ENCODE peak calls at places on chromosomes 13 and 19, in five cellular contexts. J is IMR-90, G is mesendoderm, Y is H9, A is H1. Q is an unnamed sample.

GRCh38 chr19:50330365-50331078 is 1.3 kb upstream of the KCNC3 start:
- DNase-seq in J (peak), G (peak), Y (peak), A (peak), Q (peak)

GRCh38 chr13:59269476-59269875 is 894.3 kb downstream of the DIAPH3 start:
- DNase-seq in J (peak), G (peak), Y (no peak), A (no peak), Q (no peak)

GRCh38 chr19:8488351-8488750 is 14.1 kb downstream of the PRAM1 start:
- DNase-seq in J (no peak), G (no peak), Y (no peak), A (no peak), Q (peak)

GRCh38 chr13:99311137-99311536 is 3.9 kb upstream of the GPR183 start:
- DNase-seq in J (peak), G (peak), Y (peak), A (no peak), Q (no peak)

GRCh38 chr19:38055040-38055439 is 148.0 kb downstream of the SIPA1L3 start:
- DNase-seq in J (no peak), G (peak), Y (no peak), A (peak), Q (no peak)

GRCh38 chr13:33624740-33625139 is 193.2 kb upstream of the RFC3 start:
- DNase-seq in J (no peak), G (no peak), Y (no peak), A (no peak), Q (no peak)

GRCh38 chr19:40523322-40524047 is 53.2 kb upstream of the SHKBP1 start:
- DNase-seq in J (peak), G (peak), Y (peak), A (peak), Q (peak)

GRCh38 chr13:19862511-19863313 is 737 bp downstream of the ZMYM5 start:
- DNase-seq in J (peak), G (peak), Y (peak), A (peak), Q (peak)

GRCh38 chr13:46748300-46748699 is 48.7 kb downstream of the ESD start:
- DNase-seq in J (no peak), G (peak), Y (no peak), A (no peak), Q (no peak)

GRCh38 chr13:45367358-45367757 is 26.4 kb upstream of the TPT1 start:
- DNase-seq in J (peak), G (peak), Y (peak), A (no peak), Q (no peak)

GRCh38 chr13:40564342-40564997 is 102.0 kb downstream of the FOXO1 start:
- DNase-seq in J (no peak), G (no peak), Y (no peak), A (no peak), Q (no peak)

GRCh38 chr19:45439569-45440258 is 16.0 kb upstream of the ERCC1 start:
- DNase-seq in J (peak), G (peak), Y (peak), A (peak), Q (no peak)
- H3K4ac ChIP-seq in J (peak), G (no peak), Y (no peak), A (no peak), Q (no peak)

DNA sequence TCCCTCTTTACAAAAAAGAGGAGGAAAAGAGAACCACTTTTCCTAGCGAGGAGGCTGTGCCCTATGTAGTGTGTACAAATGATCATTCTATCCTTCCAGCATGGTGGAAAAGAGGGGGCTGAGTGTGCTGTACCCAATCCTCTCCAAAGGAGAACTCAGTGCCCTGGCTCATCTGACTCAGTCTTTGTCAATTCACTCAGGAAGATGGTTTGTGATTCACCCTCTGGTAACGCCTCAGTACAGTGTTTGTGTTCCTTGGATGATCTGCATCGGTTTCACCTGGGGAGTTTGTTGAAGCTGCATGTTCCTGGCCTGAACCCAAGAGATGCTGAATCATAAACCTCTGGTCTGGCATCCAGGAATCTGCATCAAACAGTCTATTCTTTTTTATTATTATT is 18.3 kb upstream of the ENOX1 start:
- DNase-seq in J (peak), G (peak), Y (no peak), A (no peak), Q (no peak)
- H3K4ac ChIP-seq in J (peak), G (peak), Y (no peak), A (no peak), Q (no peak)

DNA sequence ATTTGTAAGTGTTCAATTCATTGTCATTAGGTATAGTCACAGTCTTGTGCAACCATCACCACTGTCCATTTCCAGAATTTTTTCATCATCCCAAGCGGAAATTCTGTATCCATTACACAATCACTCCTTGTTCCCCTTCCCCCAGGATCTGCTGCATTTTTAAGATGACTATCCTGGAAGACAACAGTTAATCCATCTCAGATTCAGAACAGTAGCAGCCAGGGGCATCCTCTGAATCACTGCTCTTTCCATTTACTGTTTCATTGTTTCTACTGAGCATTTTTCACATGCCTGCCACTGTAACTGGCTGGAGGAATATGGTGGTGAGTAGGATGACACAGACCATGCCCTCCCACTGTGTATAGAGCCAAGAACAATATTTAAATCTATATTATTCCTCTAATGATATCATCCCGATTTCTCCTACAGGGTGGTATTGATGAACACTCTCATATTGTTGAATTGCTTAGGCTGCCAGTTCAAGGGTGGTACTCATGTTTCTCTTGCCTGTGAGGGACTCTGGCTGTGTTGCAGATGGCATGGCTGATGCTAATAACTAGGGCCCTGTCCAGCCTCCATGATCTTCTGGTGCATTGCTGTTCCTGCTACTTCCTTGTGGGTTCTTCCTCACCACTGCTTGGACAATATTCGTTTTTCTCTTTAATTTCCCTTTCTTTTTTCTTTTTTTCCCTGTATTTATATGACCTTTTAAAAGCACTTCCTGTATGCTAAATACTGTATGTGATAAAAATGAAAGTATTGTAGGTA is 59.0 kb downstream of the WDFY2 start:
- DNase-seq in J (peak), G (peak), Y (no peak), A (no peak), Q (no peak)
- H3K4ac ChIP-seq in J (peak), G (no peak), Y (no peak), A (no peak), Q (no peak)

GRCh38 chr19:1855040-1855827 is 7.0 kb upstream of the REXO1 start:
- DNase-seq in J (peak), G (peak), Y (peak), A (peak), Q (peak)
- H3K4ac ChIP-seq in J (peak), G (peak), Y (no peak), A (peak), Q (no peak)

DNA sequence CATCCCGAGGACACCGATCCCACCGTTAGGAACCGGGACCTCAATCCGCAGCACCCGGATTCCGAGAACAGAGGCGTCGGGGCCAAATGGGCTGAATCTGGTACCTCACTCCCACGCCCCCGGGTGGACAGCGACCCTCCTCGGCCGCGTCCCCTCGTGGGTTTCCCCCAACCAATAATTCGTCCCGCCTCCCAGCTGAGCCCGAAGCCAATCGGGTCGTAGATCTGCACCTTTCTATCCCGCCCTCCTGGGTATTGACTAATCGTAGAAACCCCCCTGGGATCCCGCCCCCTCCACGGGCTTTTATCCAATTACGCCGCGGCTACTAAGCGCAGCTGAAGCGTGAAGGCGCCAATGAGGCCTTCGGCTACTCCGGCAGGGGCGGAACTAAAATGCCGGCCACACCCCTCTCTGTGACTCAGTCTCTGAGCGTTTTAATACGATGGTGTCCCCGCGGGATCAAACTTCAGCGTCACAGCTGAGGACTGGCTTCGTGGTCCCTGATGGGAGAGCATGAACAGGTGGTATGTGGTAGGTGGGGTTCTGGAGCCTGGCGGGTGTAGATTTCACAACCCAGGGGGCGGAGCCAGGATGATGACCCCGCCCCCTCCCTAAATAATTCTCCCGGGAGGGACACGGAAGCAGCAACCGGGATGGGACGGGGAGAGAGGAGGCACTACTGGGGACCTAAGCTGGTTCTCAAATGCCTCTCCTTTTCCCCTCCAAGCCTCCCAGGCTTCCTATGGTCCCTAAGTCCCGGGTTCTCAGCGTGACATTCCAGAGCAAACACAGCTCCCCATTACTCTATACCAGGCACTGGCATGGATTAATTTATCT is at the start of the genes CCDC159 and TMEM205:
- DNase-seq in J (peak), G (peak), Y (peak), A (peak), Q (peak)
- H3K4ac ChIP-seq in J (peak), G (no peak), Y (no peak), A (no peak), Q (no peak)

GRCh38 chr13:110714798-110715394 is 1.4 kb downstream of the ING1 start:
- DNase-seq in J (peak), G (peak), Y (peak), A (peak), Q (peak)

GRCh38 chr13:110713981-110714797 is 689 bp downstream of the ING1 start:
- DNase-seq in J (peak), G (peak), Y (peak), A (peak), Q (peak)

GRCh38 chr13:110715395-110716234 is 2.1 kb downstream of the ING1 start:
- DNase-seq in J (peak), G (peak), Y (peak), A (peak), Q (peak)

GRCh38 chr13:110713642-110713952 is at the start of gene ING1:
- DNase-seq in J (no peak), G (no peak), Y (no peak), A (no peak), Q (no peak)

DNA sequence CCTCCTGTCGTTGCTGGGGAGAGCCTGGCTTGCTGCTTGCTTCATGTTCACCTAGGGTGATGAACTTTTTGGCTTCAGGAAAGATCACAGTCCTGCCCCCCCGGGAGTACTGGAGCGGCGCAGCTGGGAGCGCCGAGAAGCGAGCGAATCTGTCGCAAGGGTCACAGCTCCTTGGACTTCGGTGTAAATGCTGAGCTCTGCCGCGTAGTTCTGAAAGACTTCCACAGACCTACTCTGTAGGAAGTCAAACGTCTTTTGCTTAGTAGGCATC is 2.7 kb downstream of the ING1 start:
- DNase-seq in J (no peak), G (peak), Y (no peak), A (no peak), Q (no peak)
- H3K4ac ChIP-seq in J (peak), G (no peak), Y (no peak), A (no peak), Q (no peak)

GRCh38 chr19:5006201-5006600 is 37.3 kb downstream of the KDM4B start:
- DNase-seq in J (peak), G (peak), Y (no peak), A (no peak), Q (no peak)

GRCh38 chr19:5005096-5005495 is 36.2 kb downstream of the KDM4B start:
- DNase-seq in J (no peak), G (no peak), Y (no peak), A (no peak), Q (no peak)

GRCh38 chr19:5003781-5004180 is 34.9 kb downstream of the KDM4B start:
- DNase-seq in J (no peak), G (no peak), Y (no peak), A (no peak), Q (no peak)

GRCh38 chr19:5002143-5002542 is 33.2 kb downstream of the KDM4B start:
- DNase-seq in J (peak), G (no peak), Y (no peak), A (no peak), Q (no peak)

GRCh38 chr19:5006821-5007220 is 37.9 kb downstream of the KDM4B start:
- DNase-seq in J (no peak), G (no peak), Y (no peak), A (no peak), Q (no peak)
- H3K4ac ChIP-seq in J (no peak), G (no peak), Y (no peak), A (no peak), Q (no peak)

DNA sequence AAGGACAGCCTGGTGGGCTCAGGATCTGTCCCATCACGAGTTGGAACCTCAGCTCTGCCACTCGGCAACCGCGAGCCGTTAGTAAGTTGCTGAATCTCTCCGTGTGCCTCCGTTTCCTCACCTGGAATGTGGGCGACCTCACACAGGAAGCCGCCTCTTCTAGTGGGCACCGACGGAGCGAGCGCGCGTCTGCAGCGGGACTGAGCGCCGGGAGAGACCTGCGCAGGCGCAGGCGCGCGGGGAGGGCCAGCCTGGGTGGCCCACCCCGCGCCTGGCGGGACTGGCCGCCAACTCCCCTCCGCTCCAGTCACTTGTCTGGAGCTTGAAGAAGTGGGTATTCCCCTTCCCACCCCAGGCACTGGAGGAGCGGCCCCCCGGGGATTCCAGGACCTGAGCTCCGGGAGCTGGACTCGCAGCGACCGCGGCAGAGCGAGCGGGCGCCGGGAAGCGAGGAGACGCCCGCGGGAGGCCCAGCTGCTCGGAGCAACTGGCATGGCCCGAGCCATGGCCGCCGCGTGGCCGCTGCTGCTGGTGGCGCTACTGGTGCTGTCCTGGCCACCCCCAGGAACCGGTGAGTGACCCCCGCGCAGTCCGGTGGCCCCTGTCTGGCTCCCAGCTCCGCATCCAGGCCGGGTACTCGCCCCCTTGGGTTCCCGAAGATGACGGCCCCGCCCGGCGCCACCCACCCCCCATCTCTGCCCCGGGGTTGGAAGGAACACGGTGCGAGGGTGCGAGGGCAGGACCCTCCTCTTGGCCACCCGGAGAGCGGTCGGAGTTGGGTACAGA is at the start of gene PVR:
- DNase-seq in J (peak), G (peak), Y (peak), A (peak), Q (peak)
- H3K4ac ChIP-seq in J (peak), G (peak), Y (no peak), A (no peak), Q (no peak)